ENCODE peak calls at places on chromosomes 1 and 21, in four cellular contexts. O is PC-9, X is astrocyte, C is hepatocyte. I is an unnamed sample.

GRCh38 chr1:218211241-218211640 is 73.9 kb upstream of the RRP15 start:
- DNase-seq in O (no peak), X (peak), C (no peak), I (no peak)

GRCh38 chr1:73623946-73624345 is 574.0 kb downstream of the LRRIQ3 start:
- DNase-seq in O (no peak), X (no peak), C (no peak), I (no peak)

GRCh38 chr1:159492575-159493323 is 43.1 kb downstream of the OR10J5 start:
- DNase-seq in O (no peak), X (peak), C (no peak), I (no peak)

GRCh38 chr21:44011123-44011773 is 861 bp upstream of the TRAPPC10 start:
- DNase-seq in O (no peak), X (no peak), C (no peak), I (no peak)

GRCh38 chr1:82152356-82153281 is 351.9 kb downstream of the ADGRL2 start:
- DNase-seq in O (no peak), X (no peak), C (no peak), I (no peak)

GRCh38 chr1:204568576-204569206 is 52.5 kb downstream of the MDM4 start:
- DNase-seq in O (no peak), X (no peak), C (no peak), I (no peak)

GRCh38 chr1:44354268-44354839 is 703 bp downstream of the ERI3 start:
- DNase-seq in O (peak), X (peak), C (peak), I (no peak)

GRCh38 chr1:230390371-230390770 is 35.8 kb downstream of the PGBD5 start:
- DNase-seq in O (no peak), X (no peak), C (no peak), I (no peak)

GRCh38 chr1:48245106-48245505 is 22.6 kb downstream of the SLC5A9 start:
- DNase-seq in O (no peak), X (no peak), C (no peak), I (no peak)

GRCh38 chr1:230176871-230177411 is 109.9 kb downstream of the GALNT2 start:
- DNase-seq in O (no peak), X (no peak), C (no peak), I (no peak)

GRCh38 chr1:171226757-171227370 is 21.4 kb upstream of the FMO1 start:
- DNase-seq in O (no peak), X (peak), C (peak), I (peak)

GRCh38 chr1:162166934-162167615 is 97.6 kb downstream of the NOS1AP start:
- DNase-seq in O (no peak), X (no peak), C (no peak), I (no peak)

DNA sequence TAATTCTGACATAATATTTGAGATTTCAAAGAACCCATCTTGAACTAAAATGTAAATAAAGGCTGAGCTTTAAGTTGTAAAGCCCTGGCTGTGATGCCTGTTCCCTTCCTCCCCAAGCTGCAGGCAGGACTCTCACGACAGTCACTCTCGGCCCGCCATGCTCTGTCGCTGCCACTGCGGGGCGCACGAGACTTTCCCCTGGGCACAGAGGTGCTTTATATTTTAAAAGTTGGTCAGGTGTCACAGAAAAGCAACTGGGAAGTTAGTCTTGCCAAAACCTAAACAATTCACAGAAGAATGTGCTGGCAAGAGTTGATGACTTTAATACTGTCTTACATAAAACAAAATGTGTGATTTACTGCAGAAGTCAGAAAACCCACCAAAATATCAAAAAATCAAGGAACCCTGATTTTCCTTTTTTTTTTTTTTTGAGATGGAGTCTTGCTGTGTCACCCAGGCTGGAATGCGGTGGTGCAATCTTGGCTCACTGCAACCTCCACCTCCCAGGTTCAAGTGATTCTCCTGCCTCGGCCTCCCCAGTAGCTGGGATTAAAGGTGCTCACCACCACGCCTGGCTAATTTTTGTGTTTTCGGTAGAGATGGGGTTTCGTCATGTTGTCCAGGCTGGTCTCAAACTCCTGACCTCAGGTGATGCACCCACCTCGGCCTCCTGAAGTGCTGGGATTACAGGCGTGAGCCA is 10.7 kb downstream of the LRRC47 start:
- DNase-seq in O (no peak), X (no peak), C (no peak), I (no peak)
- TF ChIP-seq CTCF in O (peak), X (no peak), C (peak), I (peak)

DNA sequence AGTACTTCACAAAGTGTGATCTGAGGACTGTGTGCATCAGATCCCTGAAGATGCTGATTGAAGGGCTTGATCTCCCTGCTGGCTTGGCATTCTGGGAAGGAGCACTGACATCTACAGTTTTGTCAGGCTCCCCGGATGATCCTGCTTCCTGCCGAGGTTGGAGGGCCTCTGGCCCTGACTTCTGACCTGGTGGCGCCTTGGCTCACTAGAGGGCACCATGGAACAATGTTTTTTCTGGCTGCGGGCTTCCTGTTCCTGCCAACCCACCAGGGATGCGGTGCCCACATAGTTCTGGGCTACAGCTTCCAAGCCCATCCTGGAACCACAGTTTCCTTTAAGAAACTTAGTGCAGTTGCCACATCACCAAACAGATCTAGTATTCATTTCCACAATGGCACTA is 38.8 kb upstream of the RASAL2 start:
- DNase-seq in O (peak), X (no peak), C (no peak), I (no peak)
- TF ChIP-seq CTCF in O (no peak), X (no peak), C (peak), I (no peak)

DNA sequence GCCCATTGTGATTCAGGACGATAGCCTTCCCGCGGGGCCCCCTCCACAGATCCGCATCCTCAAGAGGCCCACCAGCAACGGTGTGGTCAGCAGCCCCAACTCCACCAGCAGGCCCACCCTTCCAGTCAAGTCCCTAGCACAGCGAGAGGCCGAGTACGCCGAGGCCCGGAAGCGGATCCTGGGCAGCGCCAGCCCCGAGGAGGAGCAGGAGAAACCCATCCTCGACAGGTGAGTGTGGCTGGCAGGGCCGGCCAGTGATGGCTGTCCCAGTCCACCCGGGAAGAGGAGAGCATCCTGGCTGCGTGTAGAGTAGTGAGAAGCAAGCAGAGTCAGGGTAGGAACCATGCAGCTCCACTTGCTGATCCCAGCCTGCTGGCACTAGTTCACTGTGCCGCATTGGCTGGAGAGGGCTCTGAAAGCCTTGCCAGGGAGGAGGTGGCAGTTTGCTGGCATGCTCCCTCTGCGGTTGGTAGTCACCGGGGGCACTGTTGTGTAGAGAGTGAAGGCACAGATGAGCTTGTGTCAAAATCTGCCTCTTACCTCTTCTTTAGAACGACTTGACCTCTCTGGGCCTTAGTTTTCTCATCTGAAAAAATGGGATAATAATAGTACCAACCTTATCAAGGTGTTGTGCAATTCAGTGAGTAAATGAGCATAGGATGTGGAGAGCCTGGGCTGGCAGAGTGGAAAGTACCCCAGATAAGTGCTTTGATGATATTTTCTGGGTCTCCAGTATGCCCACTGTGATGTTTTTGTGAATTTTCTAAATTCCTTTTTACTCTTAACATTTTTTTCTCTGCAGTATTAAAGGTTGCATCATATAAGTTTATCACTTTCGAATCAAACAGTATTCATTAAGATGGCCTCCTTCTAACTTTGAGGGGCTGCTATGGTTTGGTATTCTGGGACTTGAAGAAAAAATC is 26.5 kb downstream of the SZRD1 start:
- DNase-seq in O (no peak), X (no peak), C (no peak), I (no peak)
- TF ChIP-seq CTCF in O (no peak), X (no peak), C (no peak), I (no peak)

GRCh38 chr21:41043008-41043407 is 125.0 kb upstream of the BACE2 start:
- DNase-seq in O (no peak), X (no peak), C (no peak), I (no peak)
- TF ChIP-seq CTCF in O (peak), X (no peak), C (no peak), I (peak)

DNA sequence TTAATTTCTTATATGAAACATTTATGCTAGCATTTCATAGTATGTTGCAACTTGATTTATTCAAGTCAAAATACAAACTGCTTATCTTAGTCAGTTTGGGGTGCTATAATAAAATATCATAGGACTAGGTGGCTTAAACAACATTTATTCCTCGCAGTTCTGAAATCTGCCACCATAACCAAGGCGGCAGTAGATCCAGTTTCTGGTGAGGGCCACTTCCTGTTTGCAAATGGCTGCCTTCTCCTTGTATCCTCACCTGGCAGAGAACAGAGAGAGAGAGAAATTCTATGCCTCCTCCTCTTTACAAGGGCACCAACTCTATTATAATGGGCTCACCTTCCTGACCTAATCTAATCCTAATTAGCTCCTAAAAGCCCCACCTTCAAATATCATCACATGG is 76.1 kb upstream of the RGS2 start:
- DNase-seq in O (no peak), X (no peak), C (no peak), I (no peak)
- TF ChIP-seq CTCF in O (no peak), X (no peak), C (no peak), I (peak)

DNA sequence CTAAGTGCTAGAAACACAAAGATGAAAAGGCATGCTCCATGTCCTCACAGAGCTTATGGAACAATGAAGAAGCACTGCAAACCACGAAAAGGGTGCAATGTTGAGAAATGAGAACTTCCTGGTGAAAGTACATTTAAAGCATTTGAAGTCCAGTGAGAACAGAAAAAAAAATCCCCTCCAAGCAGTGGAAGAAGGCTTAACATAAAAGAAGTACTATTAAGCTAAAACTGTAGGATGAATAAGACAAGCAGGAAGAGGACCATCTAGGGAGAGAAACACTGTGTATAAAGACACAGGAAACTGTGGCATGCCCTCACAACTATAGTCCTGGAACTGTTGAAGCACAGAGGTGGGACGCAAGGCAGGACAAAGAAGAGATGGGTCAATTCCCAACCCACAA is 10.0 kb downstream of the TP53BP2 start:
- DNase-seq in O (no peak), X (no peak), C (no peak), I (no peak)
- TF ChIP-seq CTCF in O (no peak), X (no peak), C (no peak), I (no peak)

GRCh38 chr1:55172687-55173086 is 42.5 kb downstream of the USP24 start:
- DNase-seq in O (no peak), X (no peak), C (no peak), I (no peak)
- TF ChIP-seq CTCF in O (no peak), X (no peak), C (no peak), I (no peak)

GRCh38 chr1:225882008-225882698 is at the start of gene TMEM63A:
- DNase-seq in O (peak), X (peak), C (peak), I (peak)
- TF ChIP-seq CTCF in O (no peak), X (no peak), C (peak), I (no peak)

GRCh38 chr1:26861889-26862371 is 1.0 kb upstream of the SFN start:
- DNase-seq in O (peak), X (no peak), C (no peak), I (no peak)

GRCh38 chr1:26863677-26864060 is 720 bp downstream of the SFN start:
- DNase-seq in O (no peak), X (no peak), C (no peak), I (no peak)

GRCh38 chr1:26861286-26861701 is 1.7 kb upstream of the SFN start:
- DNase-seq in O (peak), X (no peak), C (no peak), I (no peak)

GRCh38 chr1:26862781-26863676 is at the start of gene SFN:
- DNase-seq in O (peak), X (no peak), C (peak), I (peak)

GRCh38 chr1:26864610-26865480 is 1.9 kb downstream of the SFN start:
- DNase-seq in O (peak), X (peak), C (peak), I (no peak)
- TF ChIP-seq CTCF in O (no peak), X (no peak), C (no peak), I (no peak)

DNA sequence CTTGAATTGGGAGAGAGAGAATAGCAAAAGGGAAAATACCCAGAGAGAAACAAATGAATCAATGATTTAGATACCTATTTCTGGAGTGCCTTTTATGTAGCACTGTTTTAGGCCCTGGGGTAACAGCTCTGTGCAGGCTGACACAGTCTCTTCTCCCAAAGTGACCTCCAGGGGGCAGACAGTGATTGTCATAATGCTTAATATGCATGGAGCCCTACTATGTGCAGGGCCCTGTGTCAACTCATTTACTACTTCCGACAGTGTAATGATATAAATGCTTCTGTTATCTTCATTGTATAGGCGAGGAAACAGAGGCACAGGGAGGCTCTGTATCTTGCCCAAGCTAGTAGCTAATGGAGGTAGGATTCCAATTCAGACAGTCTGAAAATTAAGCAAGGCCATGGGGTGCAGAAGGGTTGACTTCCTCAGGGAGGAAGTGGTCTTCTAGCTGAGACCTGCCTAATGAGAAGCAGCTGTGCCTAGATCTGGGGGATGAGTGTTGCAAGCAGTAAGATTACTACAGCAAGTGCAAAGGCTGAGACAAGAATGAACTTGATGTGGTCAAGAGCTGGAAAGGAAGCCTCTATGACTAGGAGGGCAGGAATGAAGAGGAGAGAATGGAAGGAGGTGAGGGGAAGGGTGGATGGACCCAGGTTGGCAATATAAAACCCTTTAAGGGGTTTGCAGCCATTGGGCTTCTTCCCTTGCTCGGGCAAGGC is 16.2 kb upstream of the SERINC2 start:
- DNase-seq in O (no peak), X (peak), C (no peak), I (peak)
- TF ChIP-seq CTCF in O (peak), X (peak), C (peak), I (peak)

I was measured in keratinocyte.